ENCODE peak calls at places on chromosomes 11 and 22, in four cellular contexts. R is endothelial cell, Z is glutamatergic neuron, T is upper lobe of right lung. M is an unnamed sample.
A peak's percentile ranks its signal among the peaks of the same experiment; 100 is the strongest.

GRCh38 chr22:22787805-22788459 is 99.7 kb upstream of the IGLL5 start:
- DNase-seq in Z (peak; percentile 84), T (no peak), R (peak; percentile 78), M (no peak)

GRCh38 chr11:112518371-112518770 is 257.7 kb upstream of the PLET1 start:
- DNase-seq in Z (no peak), T (no peak), R (no peak), M (no peak)

GRCh38 chr11:111019449-111019848 is 226.1 kb upstream of the POU2AF2 start:
- DNase-seq in Z (no peak), T (no peak), R (no peak), M (no peak)

GRCh38 chr22:40890881-40891280 is 29.0 kb upstream of the DNAJB7 start:
- DNase-seq in T (no peak), Z (no peak), R (no peak), M (peak; percentile 2)

GRCh38 chr11:128318856-128319474 is 268.4 kb downstream of the ETS1 start:
- DNase-seq in T (no peak), Z (no peak), R (no peak), M (no peak)

GRCh38 chr11:77141034-77141433 is 13.0 kb downstream of the MYO7A start:
- DNase-seq in T (no peak), R (no peak), Z (no peak), M (no peak)

GRCh38 chr11:8260202-8260996 is 3.3 kb downstream of the LMO1 start:
- DNase-seq in Z (no peak), R (no peak), T (peak; percentile 20), M (no peak)

GRCh38 chr22:22086501-22087158 is 104.0 kb upstream of the TOP3B start:
- DNase-seq in R (no peak), Z (no peak), T (no peak), M (no peak)

GRCh38 chr11:116317212-116317611 is 455.6 kb downstream of the BUD13 start:
- DNase-seq in R (no peak), Z (no peak), T (no peak), M (no peak)

GRCh38 chr11:59611570-59612565 is 3.7 kb downstream of the OSBP start:
- DNase-seq in Z (no peak), R (no peak), T (no peak), M (peak; percentile 7)

GRCh38 chr11:113395782-113396336 is 8.3 kb downstream of the ANKK1 start:
- DNase-seq in R (no peak), T (no peak), Z (no peak), M (no peak)

GRCh38 chr11:82494988-82495432 is 238.7 kb downstream of the FAM181B start:
- DNase-seq in R (no peak), T (no peak), Z (no peak), M (no peak)

GRCh38 chr22:49657974-49658550 is 169.6 kb downstream of the BRD1 start:
- DNase-seq in Z (no peak), R (no peak), T (peak; percentile 54), M (no peak)

GRCh38 chr22:44623771-44624510 is 78.1 kb upstream of the PRR5 start:
- DNase-seq in R (peak; percentile 70), T (no peak), Z (peak; percentile 74), M (no peak)

DNA sequence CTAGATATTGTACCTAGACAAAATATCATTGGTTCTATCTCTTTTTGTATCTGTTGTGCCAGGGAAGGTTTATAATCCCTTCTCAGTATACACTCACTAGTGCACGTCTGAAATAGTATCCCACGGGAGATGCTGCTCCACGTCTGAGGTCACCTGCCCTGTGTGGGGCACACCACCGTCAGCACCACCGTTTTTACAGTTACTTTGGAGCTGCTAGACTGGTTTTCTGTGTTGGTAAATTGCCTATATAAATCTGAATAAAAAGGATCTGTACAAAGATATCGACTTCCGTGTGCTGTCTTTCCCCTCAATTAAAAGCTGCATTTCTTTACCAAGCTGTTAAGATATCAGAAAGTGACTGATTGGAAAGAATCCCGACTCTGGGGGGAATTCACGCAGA is 13.0 kb upstream of the MYO18B start:
- DNase-seq in R (no peak), Z (no peak), T (no peak), M (no peak)
- TF ChIP-seq CTCF in R (no peak), Z (no peak), T (no peak), M (no peak)

DNA sequence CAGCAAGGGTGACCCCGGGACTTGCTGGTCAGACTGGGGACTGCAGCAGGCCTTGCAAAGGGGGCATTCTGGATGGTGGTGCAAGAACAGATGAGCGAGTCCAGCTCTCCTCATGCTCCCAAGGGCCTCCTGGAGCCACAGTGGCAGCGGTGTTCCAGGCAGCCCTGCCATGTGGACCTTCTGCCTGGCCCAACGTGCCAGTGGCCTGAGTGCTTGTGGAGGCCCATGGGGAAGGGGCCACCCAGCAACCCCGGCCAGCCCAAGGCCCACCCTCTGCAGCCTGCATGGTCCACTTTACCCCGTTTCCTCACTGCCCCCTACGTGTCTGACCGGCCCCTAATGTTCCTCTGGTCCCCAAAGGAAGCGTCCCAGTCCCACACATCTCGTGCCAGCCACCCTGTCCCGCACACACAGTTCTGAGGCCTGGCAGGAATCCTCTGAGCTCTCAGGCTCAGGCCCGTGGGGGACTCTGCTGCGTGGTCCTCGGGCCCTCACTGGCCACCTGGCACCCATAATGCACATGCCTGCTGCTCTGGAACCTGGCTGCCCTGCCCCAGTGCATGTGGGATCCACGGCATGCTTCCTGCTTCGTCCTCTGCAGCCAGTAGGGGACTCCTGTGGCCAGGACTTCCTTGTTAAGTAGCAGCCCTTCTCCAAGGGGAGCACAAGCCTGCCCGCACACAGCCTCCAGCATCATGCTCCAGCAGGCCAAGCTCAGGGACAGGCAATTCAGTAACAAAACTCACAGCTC is 85.5 kb downstream of the DGCR2 start:
- DNase-seq in T (peak; percentile 53), R (no peak), Z (no peak), M (no peak)
- TF ChIP-seq CTCF in T (no peak), R (no peak), Z (no peak), M (peak; percentile 8)

GRCh38 chr11:118924591-118925585 is 838 bp downstream of the BCL9L start:
- DNase-seq in Z (peak; percentile 82), R (peak; percentile 63), T (peak; percentile 82), M (no peak)
- TF ChIP-seq CTCF in Z (no peak), R (no peak), T (no peak), M (no peak)

DNA sequence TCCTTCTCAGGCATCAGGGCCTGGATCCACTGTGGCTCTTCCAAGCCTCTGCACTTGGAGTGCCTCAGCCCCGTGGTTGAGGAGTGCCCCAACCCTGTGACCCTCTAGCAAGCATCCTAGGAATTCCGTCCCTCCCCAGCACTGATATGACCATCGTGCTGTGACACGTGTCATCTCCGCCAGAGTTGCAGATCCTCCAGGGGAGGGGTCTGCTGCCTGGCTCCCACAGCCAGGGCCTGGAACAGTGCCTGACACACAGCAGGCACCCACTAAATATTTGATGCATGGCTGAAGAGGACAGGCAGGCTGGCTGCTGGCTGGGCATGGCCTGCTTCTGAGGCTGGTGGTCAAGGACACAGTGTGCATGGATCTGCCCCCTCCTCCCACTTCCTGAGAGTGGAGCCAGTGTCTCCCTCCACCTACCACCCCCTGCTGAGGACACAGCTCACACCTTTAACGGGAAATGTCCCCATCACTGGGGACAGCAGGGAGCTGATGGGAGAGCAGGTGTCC is 1.7 kb upstream of the CD81 start:
- DNase-seq in Z (no peak), T (peak; percentile 68), R (no peak), M (no peak)
- TF ChIP-seq CTCF in Z (no peak), T (no peak), R (no peak), M (no peak)

GRCh38 chr11:26106713-26107112 is 225.2 kb upstream of the ANO3 start:
- DNase-seq in R (no peak), T (no peak), Z (no peak), M (no peak)
- TF ChIP-seq CTCF in R (no peak), T (no peak), Z (no peak), M (no peak)

GRCh38 chr11:108545909-108546501 is 47.6 kb downstream of the EXPH5 start:
- DNase-seq in R (no peak), T (no peak), Z (no peak), M (no peak)

GRCh38 chr11:108538022-108538424 is 39.8 kb upstream of the POGLUT3 start:
- DNase-seq in Z (no peak), T (peak; percentile 81), R (no peak), M (no peak)

GRCh38 chr11:108538502-108538901 is 40.3 kb upstream of the POGLUT3 start:
- DNase-seq in R (no peak), T (no peak), Z (no peak), M (no peak)

GRCh38 chr11:108549319-108549885 is 44.2 kb downstream of the EXPH5 start:
- DNase-seq in Z (no peak), R (no peak), T (no peak), M (no peak)

GRCh38 chr11:108543316-108543955 is 45.3 kb upstream of the POGLUT3 start:
- DNase-seq in T (no peak), R (no peak), Z (no peak), M (no peak)
- TF ChIP-seq CTCF in T (no peak), R (no peak), Z (no peak), M (no peak)

GRCh38 chr22:26585104-26585790 is 4.7 kb downstream of the TPST2 start:
- DNase-seq in R (no peak), Z (no peak), T (peak; percentile 81), M (peak; percentile 44)
- TF ChIP-seq CTCF in R (no peak), Z (no peak), T (no peak), M (peak; percentile 16)

M was measured in AG09319.